ENCODE peak calls at places on chromosome 10, in four cellular contexts. K is IMR-90, L is GM23338, S is right lobe of liver. B is an unnamed sample.

GRCh38 chr10:5293691-5294550 is 70.8 kb upstream of the UCN3 start:
- DNase-seq in K (peak; percentile 33), L (peak; percentile 95), S (peak; percentile 71), B (peak; percentile 78)

GRCh38 chr10:104327745-104328635 is 10.3 kb downstream of the ITPRIP start:
- DNase-seq in K (peak; percentile 89), L (peak; percentile 44), S (no peak), B (peak; percentile 62)

GRCh38 chr10:97081621-97082235 is 104.0 kb downstream of the SLIT1 start:
- DNase-seq in K (peak; percentile 50), L (peak; percentile 93), S (no peak), B (peak; percentile 45)

GRCh38 chr10:72186633-72187330 is 29.0 kb upstream of the ANAPC16 start:
- DNase-seq in K (peak; percentile 41), L (no peak), S (no peak), B (no peak)

GRCh38 chr10:129866894-129867293 is 97.2 kb downstream of the EBF3 start:
- DNase-seq in K (no peak), L (peak; percentile 45), S (no peak), B (no peak)

GRCh38 chr10:70649526-70649925 is 22.8 kb upstream of the ADAMTS14 start:
- DNase-seq in K (peak; percentile 77), L (no peak), S (no peak), B (no peak)

GRCh38 chr10:44292390-44293002 is 92.4 kb downstream of the CXCL12 start:
- DNase-seq in K (no peak), L (peak; percentile 59), S (no peak), B (peak; percentile 68)

GRCh38 chr10:43361532-43362190 is 9.8 kb upstream of the FXYD4 start:
- DNase-seq in K (no peak), L (no peak), S (no peak), B (no peak)

GRCh38 chr10:37314350-37314749 is 189.0 kb downstream of the ANKRD30A start:
- DNase-seq in K (no peak), L (no peak), S (no peak), B (no peak)

GRCh38 chr10:58531084-58531695 is 18.5 kb downstream of the BICC1 start:
- DNase-seq in K (peak; percentile 76), L (peak; percentile 86), S (no peak), B (no peak)

GRCh38 chr10:119478111-119479047 is 64.1 kb downstream of the RGS10 start:
- DNase-seq in K (no peak), L (no peak), S (no peak), B (no peak)

GRCh38 chr10:117741524-117741923 is 199.0 kb downstream of the EMX2 start:
- DNase-seq in K (no peak), L (peak; percentile 39), S (no peak), B (no peak)

GRCh38 chr10:68180490-68180889 is 51.4 kb downstream of the ATOH7 start:
- DNase-seq in K (no peak), L (no peak), S (no peak), B (no peak)

GRCh38 chr10:132391372-132392020 is 5.5 kb upstream of the PWWP2B start:
- DNase-seq in K (no peak), L (no peak), S (no peak), B (no peak)

GRCh38 chr10:17175551-17175950 is 25.9 kb downstream of the TRDMT1 start:
- DNase-seq in K (peak; percentile 24), L (no peak), S (no peak), B (no peak)

GRCh38 chr10:111344804-111345203 is 268.0 kb downstream of the ADRA2A start:
- DNase-seq in K (no peak), L (peak; percentile 55), S (no peak), B (no peak)

GRCh38 chr10:111126073-111126472 is 49.2 kb downstream of the ADRA2A start:
- DNase-seq in K (no peak), L (no peak), S (no peak), B (no peak)

GRCh38 chr10:113872139-113873030 is 17.9 kb downstream of the NHLRC2 start:
- DNase-seq in K (no peak), L (no peak), S (no peak), B (no peak)

DNA sequence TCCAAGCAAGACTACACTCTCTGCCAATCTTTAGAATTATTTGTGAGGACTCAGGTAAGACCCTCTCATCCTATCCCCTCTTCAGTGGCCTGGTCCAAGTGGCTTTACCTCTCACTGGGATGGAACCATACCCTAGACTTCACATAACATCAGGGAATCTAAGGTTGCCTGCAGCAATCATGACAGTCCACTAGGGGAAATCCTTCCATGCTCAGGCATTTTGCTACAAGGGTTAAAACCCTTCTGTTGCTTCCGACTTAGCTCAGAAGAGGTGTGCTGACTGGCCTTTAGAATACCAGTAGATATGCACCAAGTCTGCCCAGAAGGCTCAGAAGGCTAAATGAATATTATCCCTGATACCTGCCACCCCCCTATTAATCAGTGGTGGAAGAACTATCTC is 24.9 kb upstream of the NPS start:
- DNase-seq in K (no peak), L (peak; percentile 63), S (no peak), B (no peak)
- TF ChIP-seq CTCF in K (no peak), L (peak; percentile 50), S (no peak), B (no peak)

GRCh38 chr10:625751-626711 is 63.4 kb downstream of the DIP2C start:
- DNase-seq in K (no peak), L (no peak), S (peak; percentile 43), B (no peak)

GRCh38 chr10:624312-624604 is 65.2 kb downstream of the DIP2C start:
- DNase-seq in K (no peak), L (no peak), S (no peak), B (no peak)

GRCh38 chr10:623477-624311 is 65.8 kb downstream of the DIP2C start:
- DNase-seq in K (no peak), L (no peak), S (peak; percentile 37), B (peak; percentile 75)

GRCh38 chr10:624605-625334 is 64.7 kb downstream of the DIP2C start:
- DNase-seq in K (peak; percentile 85), L (peak; percentile 77), S (peak; percentile 68), B (no peak)

DNA sequence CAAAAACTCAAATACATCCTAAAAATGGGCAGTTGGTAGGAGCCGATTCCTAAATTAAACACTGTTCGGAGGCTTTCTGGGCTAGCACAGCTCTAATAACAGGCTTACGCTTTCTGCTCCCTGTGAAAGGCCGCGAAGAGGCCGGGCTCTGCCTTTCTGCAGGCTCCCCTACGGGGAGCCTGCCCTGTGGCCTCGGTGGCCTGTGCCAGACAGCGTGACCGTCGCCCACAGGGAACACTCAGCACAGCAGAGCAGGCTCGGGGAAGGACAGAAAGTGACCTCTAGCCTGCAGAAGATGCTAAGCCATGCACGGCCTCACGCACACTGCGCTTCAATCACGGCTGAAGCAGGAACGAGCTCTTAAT is 64.2 kb downstream of the DIP2C start:
- DNase-seq in K (no peak), L (no peak), S (peak; percentile 69), B (no peak)
- H3K27ac ChIP-seq in K (peak overlapping the region; percentile 77), L (peak overlapping the region; percentile 78), S (peak overlapping the region; percentile 56), B (no peak overlapping the region)

GRCh38 chr10:100882251-100882643 is 30.5 kb upstream of the SLF2 start:
- DNase-seq in K (no peak), L (no peak), S (no peak), B (no peak)

GRCh38 chr10:100881552-100882250 is 31.1 kb upstream of the SLF2 start:
- DNase-seq in K (no peak), L (no peak), S (no peak), B (no peak)

GRCh38 chr10:100878291-100878910 is 34.4 kb upstream of the SLF2 start:
- DNase-seq in K (peak; percentile 77), L (peak; percentile 89), S (peak; percentile 66), B (no peak)

GRCh38 chr10:100877451-100877850 is 35.3 kb upstream of the SLF2 start:
- DNase-seq in K (no peak), L (no peak), S (no peak), B (no peak)

GRCh38 chr10:100879741-100880360 is 32.9 kb upstream of the SLF2 start:
- DNase-seq in K (no peak), L (peak; percentile 32), S (no peak), B (no peak)
- TF ChIP-seq CTCF in K (peak; percentile 3), L (peak; percentile 46), S (no peak), B (no peak)

GRCh38 chr10:91653214-91653875 is 20.5 kb upstream of the PPP1R3C start:
- DNase-seq in K (peak; percentile 77), L (no peak), S (no peak), B (no peak)

GRCh38 chr10:91652364-91652763 is 19.5 kb upstream of the PPP1R3C start:
- DNase-seq in K (peak; percentile 95), L (no peak), S (no peak), B (no peak)
- H3K27ac ChIP-seq in K (no peak overlapping the region), L (no peak overlapping the region), S (no peak overlapping the region), B (no peak overlapping the region)

GRCh38 chr10:109855746-109856145 is 67.6 kb downstream of the XPNPEP1 start:
- DNase-seq in K (no peak), L (no peak), S (no peak), B (no peak)
- TF ChIP-seq CTCF in K (no peak), L (no peak), S (no peak), B (no peak)

DNA sequence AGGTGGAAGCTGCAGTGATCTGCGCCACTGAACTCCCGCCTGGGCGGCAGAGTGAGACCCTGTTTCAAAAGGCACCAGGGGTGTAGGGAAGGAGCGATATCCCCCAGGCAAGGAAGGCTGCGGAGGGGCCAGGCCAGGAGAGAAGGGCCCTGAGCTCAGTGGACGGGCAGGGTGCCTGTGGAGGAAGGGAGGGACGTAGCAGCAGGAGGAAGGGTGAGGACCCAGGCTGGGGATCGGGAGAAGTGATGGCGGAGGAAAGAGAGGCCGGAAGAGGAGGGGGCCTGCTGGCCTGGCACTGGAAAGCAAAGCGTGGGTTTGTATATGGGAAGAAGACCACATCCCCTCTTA is 45.6 kb downstream of the ALOX5 start:
- DNase-seq in K (no peak), L (no peak), S (no peak), B (no peak)
- H3K27ac ChIP-seq in K (no peak overlapping the region), L (no peak overlapping the region), S (no peak overlapping the region), B (peak overlapping the region; percentile 97)

GRCh38 chr10:93820434-93820833 is 62.7 kb downstream of the LGI1 start:
- DNase-seq in K (no peak), L (no peak), S (no peak), B (no peak)

GRCh38 chr10:93818086-93818485 is 60.4 kb downstream of the LGI1 start:
- DNase-seq in K (no peak), L (no peak), S (no peak), B (no peak)

GRCh38 chr10:93816123-93816747 is 58.5 kb downstream of the LGI1 start:
- DNase-seq in K (peak; percentile 47), L (peak; percentile 76), S (peak; percentile 66), B (peak; percentile 46)

GRCh38 chr10:93819520-93819919 is 61.8 kb downstream of the LGI1 start:
- DNase-seq in K (no peak), L (no peak), S (no peak), B (no peak)

DNA sequence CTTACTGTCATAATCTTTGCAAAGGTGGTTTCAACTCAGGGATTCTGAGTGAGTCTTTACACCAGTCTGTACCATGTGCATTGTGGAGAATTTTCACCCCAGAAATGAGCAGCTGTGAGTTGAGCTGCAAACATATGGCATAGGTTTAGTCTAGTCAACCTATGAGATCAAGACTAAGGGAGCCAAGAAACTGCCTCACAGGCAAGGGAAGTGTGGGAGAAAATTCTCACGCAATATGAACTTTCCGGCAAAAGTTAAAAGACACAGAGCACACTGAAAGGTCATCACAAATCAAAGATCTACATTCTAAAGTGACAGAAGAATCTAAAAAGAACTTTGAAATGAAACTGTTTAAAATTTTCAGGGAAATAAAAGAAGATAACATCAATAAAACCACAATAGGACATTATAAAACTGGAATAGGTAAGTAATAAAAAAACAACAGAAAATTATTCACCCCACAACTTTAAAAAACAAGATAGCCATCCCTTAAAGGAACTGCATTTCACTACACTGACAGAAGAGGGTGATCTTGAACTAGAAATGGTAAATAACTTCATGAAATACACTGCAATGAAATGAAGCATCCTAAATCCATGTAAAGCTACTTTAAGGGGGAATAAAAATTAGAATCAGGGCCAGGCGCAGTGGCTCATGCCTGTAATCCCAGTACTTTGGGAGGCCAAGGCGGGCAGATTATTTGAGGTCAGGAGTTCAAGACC is 63.5 kb downstream of the LGI1 start:
- DNase-seq in K (peak; percentile 58), L (peak; percentile 70), S (no peak), B (no peak)
- TF ChIP-seq CTCF in K (peak; percentile 71), L (peak; percentile 65), S (peak; percentile 59), B (peak; percentile 25)